ENCODE peak calls at places on chromosomes 16 and 17, in nine cellular contexts. M, V, I, L, F, R, O, T and X are unnamed samples.

GRCh38 chr17:60358611-60359225 is 33.2 kb downstream of the USP32 start:
- DNase-seq in T (no peak), O (no peak), R (no peak), F (no peak), I (no peak), M (no peak), L (peak), V (no peak), X (no peak)

GRCh38 chr17:2388020-2388704 is 12.7 kb downstream of the MNT start:
- DNase-seq in T (no peak), V (no peak), I (no peak), L (no peak), F (no peak), O (no peak), M (no peak), R (no peak), X (no peak)

GRCh38 chr16:67961551-67961957 is 6.9 kb downstream of the SLC12A4 start:
- DNase-seq in V (no peak), M (no peak), I (no peak), T (no peak), O (no peak), R (peak), F (peak), L (no peak), X (no peak)

GRCh38 chr16:53043986-53044571 is 8.6 kb downstream of the CHD9NB start:
- DNase-seq in F (no peak), L (no peak), O (peak), T (no peak), I (no peak), R (peak), V (no peak), M (no peak), X (no peak)

GRCh38 chr17:75910699-75911098 is 6.0 kb upstream of the MRPL38 start:
- DNase-seq in O (no peak), I (no peak), R (no peak), T (no peak), L (no peak), F (no peak), V (no peak), M (no peak), X (no peak)

GRCh38 chr17:41734139-41734948 is at the start of gene HAP1:
- DNase-seq in R (no peak), F (no peak), O (peak), I (no peak), T (peak), L (peak), M (no peak), V (peak), X (no peak)

GRCh38 chr17:11081342-11081741 is 159.7 kb upstream of the SHISA6 start:
- DNase-seq in T (no peak), M (no peak), L (no peak), O (no peak), I (no peak), R (no peak), F (no peak), V (no peak), X (no peak)

GRCh38 chr16:73560497-73560896 is 512.6 kb upstream of the ZFHX3 start:
- DNase-seq in I (no peak), O (no peak), T (no peak), V (no peak), F (no peak), R (no peak), L (no peak), M (no peak), X (no peak)

GRCh38 chr17:66904760-66905637 is 59.5 kb upstream of the CACNG4 start:
- DNase-seq in V (no peak), R (peak), T (no peak), L (peak), I (peak), M (no peak), O (no peak), F (no peak), X (peak)

GRCh38 chr17:44556114-44556853 is 1.0 kb upstream of the FZD2 start:
- DNase-seq in R (no peak), V (peak), O (peak), M (no peak), F (no peak), L (peak), I (no peak), T (peak), X (peak)

GRCh38 chr16:65725156-65725845 is 603.4 kb upstream of the CDH11 start:
- DNase-seq in O (no peak), I (peak), F (no peak), T (peak), V (no peak), M (no peak), R (no peak), L (peak), X (no peak)

GRCh38 chr16:49490321-49490705 is 116.7 kb downstream of the C16orf78 start:
- DNase-seq in L (no peak), I (no peak), V (no peak), M (no peak), F (peak), O (no peak), R (no peak), T (no peak), X (no peak)

GRCh38 chr16:69166221-69166833 is 20.6 kb upstream of the SNTB2 start:
- DNase-seq in R (no peak), L (peak), O (no peak), I (peak), V (no peak), T (no peak), F (no peak), M (peak), X (peak)

GRCh38 chr17:41518789-41519449 is at the start of gene KRT15:
- DNase-seq in O (no peak), I (no peak), V (no peak), F (no peak), T (no peak), L (peak), R (no peak), M (no peak), X (peak)

GRCh38 chr16:2468142-2468724 is 2.9 kb upstream of the NTN3 start:
- DNase-seq in O (peak), T (no peak), L (peak), I (no peak), F (no peak), R (no peak), V (peak), M (no peak), X (no peak)

GRCh38 chr17:80101946-80102706 is 745 bp downstream of the GAA start:
- DNase-seq in L (peak), M (no peak), O (peak), V (no peak), T (peak), F (no peak), I (no peak), R (peak), X (peak)

GRCh38 chr16:74829637-74830036 is 55.0 kb upstream of the FA2H start:
- DNase-seq in I (no peak), T (no peak), O (no peak), V (no peak), R (no peak), F (no peak), L (no peak), M (no peak), X (no peak)

GRCh38 chr16:88469615-88470395 is 16.7 kb downstream of the ZFPM1 start:
- DNase-seq in F (no peak), L (no peak), O (no peak), T (no peak), I (no peak), V (no peak), M (no peak), R (no peak), X (no peak)

GRCh38 chr16:57053206-57053605 is 39.2 kb upstream of the CPNE2 start:
- DNase-seq in O (no peak), F (no peak), V (no peak), I (no peak), L (no peak), T (no peak), R (no peak), M (no peak), X (no peak)

GRCh38 chr17:7330099-7331015 is 1.2 kb upstream of the NEURL4 start:
- DNase-seq in O (peak), V (peak), M (peak), R (peak), T (peak), F (peak), L (peak), I (peak), X (peak)

GRCh38 chr17:20955437-20956323 is 87.1 kb downstream of the USP22 start:
- DNase-seq in O (no peak), F (no peak), R (no peak), I (peak), T (no peak), V (no peak), M (no peak), L (peak), X (peak)

GRCh38 chr16:50244504-50245416 is 21.6 kb upstream of the ADCY7 start:
- DNase-seq in I (no peak), L (no peak), F (no peak), R (no peak), V (no peak), M (no peak), O (no peak), T (no peak), X (no peak)

GRCh38 chr17:5249615-5250014 is 15.0 kb upstream of the SCIMP start:
- DNase-seq in O (peak), I (peak), R (no peak), M (peak), F (no peak), T (peak), V (peak), L (peak), X (peak)

GRCh38 chr17:67520282-67520906 is 143.3 kb downstream of the PITPNC1 start:
- DNase-seq in O (no peak), I (peak), M (no peak), V (no peak), R (no peak), T (peak), L (peak), F (no peak), X (peak)

GRCh38 chr17:30956764-30957374 is 14.0 kb upstream of the RNF135 start:
- DNase-seq in V (no peak), F (no peak), O (no peak), M (no peak), T (no peak), I (no peak), R (no peak), L (peak), X (peak)

GRCh38 chr16:54286330-54287017 is at the start of gene IRX3:
- DNase-seq in R (peak), V (no peak), M (no peak), L (peak), O (peak), T (peak), F (peak), I (peak), X (peak)

GRCh38 chr16:84175351-84176081 is 11.3 kb downstream of the TAF1C start:
- DNase-seq in T (no peak), O (peak), L (peak), R (no peak), F (no peak), I (peak), V (peak), M (peak), X (peak)

GRCh38 chr17:205817-206216 is 24.4 kb upstream of the DOC2B start:
- DNase-seq in L (no peak), O (no peak), V (no peak), M (no peak), I (no peak), T (no peak), R (no peak), F (no peak), X (no peak)

GRCh38 chr17:4641297-4642195 is at the start of gene ALOX15:
- DNase-seq in I (no peak), L (no peak), R (no peak), O (no peak), T (no peak), F (no peak), V (no peak), M (no peak), X (no peak)

GRCh38 chr17:73691321-73691766 is 47.1 kb upstream of the SDK2 start:
- DNase-seq in M (no peak), L (no peak), O (no peak), V (no peak), I (no peak), T (no peak), R (no peak), F (no peak), X (no peak)

GRCh38 chr16:31005350-31006085 is 4.9 kb downstream of the STX1B start:
- DNase-seq in L (peak), M (no peak), V (no peak), F (no peak), R (no peak), I (no peak), O (no peak), T (no peak), X (peak)

GRCh38 chr17:74220966-74221814 is 7.8 kb downstream of the TTYH2 start:
- DNase-seq in T (no peak), I (no peak), F (no peak), O (no peak), R (no peak), L (no peak), V (no peak), M (no peak), X (no peak)

GRCh38 chr17:39165178-39165843 is 650 bp downstream of the ARL5C start:
- DNase-seq in V (no peak), I (no peak), O (no peak), T (no peak), R (no peak), L (no peak), F (no peak), M (no peak), X (no peak)

GRCh38 chr17:70172921-70173320 is 3.6 kb downstream of the KCNJ2 start:
- DNase-seq in T (no peak), L (peak), I (peak), R (no peak), O (no peak), M (no peak), F (no peak), V (no peak), X (peak)

GRCh38 chr16:46830417-46830901 is 521 bp downstream of the C16orf87 start:
- DNase-seq in M (no peak), R (peak), T (peak), L (peak), O (peak), V (no peak), I (no peak), F (no peak), X (no peak)

GRCh38 chr16:68264128-68265077 is at the start of gene SLC7A6:
- DNase-seq in L (peak), M (peak), F (peak), R (peak), T (peak), V (peak), I (peak), O (peak), X (peak)

GRCh38 chr17:57873261-57874057 is 23.6 kb upstream of the MRPS23 start:
- DNase-seq in F (no peak), L (no peak), I (no peak), M (no peak), R (no peak), T (no peak), V (no peak), O (no peak), X (no peak)